ENCODE peak calls at places on chromosomes 13 and 19, in six cellular contexts. B is ovary, E is left ventricle myocardium inferior, M is HCT116, D is hepatocyte, Z is heart left ventricle. T is an unnamed sample.
A peak's percentile ranks its signal among the peaks of the same experiment; 100 is the strongest.

GRCh38 chr13:100753391-100753790 is 78.8 kb upstream of the TMTC4 start:
- DNase-seq in B (no peak), E (no peak), M (no peak), D (no peak), Z (no peak), T (no peak)

GRCh38 chr13:105334211-105334610 is 1201.3 kb downstream of the EFNB2 start:
- DNase-seq in B (no peak), E (no peak), M (no peak), D (no peak), Z (no peak), T (no peak)

GRCh38 chr19:58568731-58569130 is 4.4 kb downstream of the MZF1 start:
- DNase-seq in B (peak; percentile 7), E (no peak), M (no peak), D (no peak), Z (peak; percentile 11), T (no peak)

GRCh38 chr13:104823071-104823470 is 1712.4 kb downstream of the EFNB2 start:
- DNase-seq in B (no peak), E (no peak), M (no peak), D (no peak), Z (no peak), T (no peak)

GRCh38 chr19:8935460-8935859 is 74.7 kb downstream of the MUC16 start:
- DNase-seq in B (no peak), E (no peak), M (no peak), D (no peak), Z (no peak), T (no peak)

GRCh38 chr19:17123041-17123440 is 47.5 kb downstream of the MYO9B start:
- DNase-seq in B (no peak), E (no peak), M (no peak), D (no peak), Z (no peak), T (no peak)

GRCh38 chr13:99004931-99005330 is 27.1 kb upstream of the DOCK9 start:
- DNase-seq in B (no peak), E (no peak), M (no peak), D (no peak), Z (no peak), T (no peak)

GRCh38 chr13:50387124-50387581 is 371.9 kb downstream of the KCNRG start:
- DNase-seq in B (peak; percentile 14), E (peak; percentile 64), M (no peak), D (peak; percentile 69), Z (peak; percentile 77), T (peak; percentile 72)

GRCh38 chr13:53200498-53201453 is 172.2 kb downstream of the OLFM4 start:
- DNase-seq in B (no peak), E (peak; percentile 23), M (no peak), D (peak; percentile 89), Z (peak; percentile 53), T (peak; percentile 92)

GRCh38 chr19:49524812-49525455 is 2.9 kb upstream of the RCN3 start:
- DNase-seq in B (no peak), E (no peak), M (no peak), D (no peak), Z (no peak), T (no peak)

GRCh38 chr13:20410726-20411125 is 114.9 kb downstream of the CRYL1 start:
- DNase-seq in B (no peak), E (no peak), M (no peak), D (no peak), Z (no peak), T (no peak)

GRCh38 chr13:31767175-31767900 is 28.0 kb downstream of the RXFP2 start:
- DNase-seq in B (no peak), E (no peak), M (no peak), D (no peak), Z (no peak), T (no peak)

GRCh38 chr19:41575998-41576397 is at the start of gene CEACAM21:
- DNase-seq in B (no peak), E (peak; percentile 52), M (no peak), D (no peak), Z (peak; percentile 73), T (no peak)

GRCh38 chr13:98944336-98944735 is 33.5 kb downstream of the DOCK9 start:
- DNase-seq in B (no peak), E (no peak), M (no peak), D (no peak), Z (no peak), T (no peak)

GRCh38 chr19:13055213-13056051 is 47.2 kb downstream of the LYL1 start:
- DNase-seq in B (peak; percentile 94), E (peak; percentile 84), M (no peak), D (peak; percentile 89), Z (peak; percentile 90), T (peak; percentile 68)

GRCh38 chr13:98842858-98843481 is 90.5 kb upstream of the SLC15A1 start:
- DNase-seq in B (peak; percentile 45), E (peak; percentile 48), M (peak; percentile 57), D (peak; percentile 87), Z (peak; percentile 65), T (peak; percentile 89)

GRCh38 chr19:579111-579841 is 6.9 kb downstream of the BSG start:
- DNase-seq in B (no peak), E (no peak), M (no peak), D (no peak), Z (no peak), T (no peak)

GRCh38 chr13:101452519-101453485 is at the start of gene ITGBL1:
- DNase-seq in B (no peak), E (peak; percentile 25), M (no peak), D (no peak), Z (peak; percentile 38), T (no peak)

GRCh38 chr19:648305-648704 is 8.6 kb downstream of the FGF22 start:
- DNase-seq in B (no peak), E (no peak), M (no peak), D (no peak), Z (no peak), T (no peak)

GRCh38 chr19:58382997-58383603 is 2.3 kb upstream of the ZNF837 start:
- DNase-seq in B (no peak), E (no peak), M (no peak), D (no peak), Z (no peak), T (no peak)

GRCh38 chr19:10691178-10691881 is 9.9 kb upstream of the QTRT1 start:
- DNase-seq in B (no peak), E (no peak), M (no peak), D (no peak), Z (no peak), T (no peak)

GRCh38 chr19:56916528-56916927 is 76.0 kb upstream of the PEG3 start:
- DNase-seq in B (no peak), E (no peak), M (no peak), D (no peak), Z (no peak), T (no peak)

GRCh38 chr19:10568444-10568825 is 344 bp downstream of the CDKN2D start:
- DNase-seq in B (no peak), E (no peak), M (no peak), D (peak; percentile 82), Z (no peak), T (peak; percentile 75)

GRCh38 chr13:101209206-101209893 is 207.0 kb downstream of the NALCN start:
- DNase-seq in B (no peak), E (no peak), M (no peak), D (no peak), Z (no peak), T (no peak)

GRCh38 chr13:111233080-111233479 is 87.4 kb upstream of the TEX29 start:
- DNase-seq in B (no peak), E (no peak), M (no peak), D (no peak), Z (no peak), T (no peak)
- H3K27ac ChIP-seq in B (no peak overlapping the region), E (no peak overlapping the region), M (no peak overlapping the region), D (no peak overlapping the region), Z (no peak overlapping the region), T (no peak overlapping the region)

GRCh38 chr13:40504641-40505040 is 161.8 kb downstream of the FOXO1 start:
- DNase-seq in B (no peak), E (no peak), M (no peak), D (no peak), Z (no peak), T (no peak)

GRCh38 chr13:40503966-40504591 is 162.4 kb downstream of the FOXO1 start:
- DNase-seq in B (no peak), E (no peak), M (no peak), D (peak; percentile 62), Z (no peak), T (peak; percentile 37)

GRCh38 chr13:40506592-40507446 is 159.6 kb downstream of the FOXO1 start:
- DNase-seq in B (no peak), E (no peak), M (no peak), D (no peak), Z (no peak), T (no peak)

GRCh38 chr13:40503026-40503425 is 163.4 kb downstream of the FOXO1 start:
- DNase-seq in B (no peak), E (no peak), M (no peak), D (no peak), Z (no peak), T (no peak)

DNA sequence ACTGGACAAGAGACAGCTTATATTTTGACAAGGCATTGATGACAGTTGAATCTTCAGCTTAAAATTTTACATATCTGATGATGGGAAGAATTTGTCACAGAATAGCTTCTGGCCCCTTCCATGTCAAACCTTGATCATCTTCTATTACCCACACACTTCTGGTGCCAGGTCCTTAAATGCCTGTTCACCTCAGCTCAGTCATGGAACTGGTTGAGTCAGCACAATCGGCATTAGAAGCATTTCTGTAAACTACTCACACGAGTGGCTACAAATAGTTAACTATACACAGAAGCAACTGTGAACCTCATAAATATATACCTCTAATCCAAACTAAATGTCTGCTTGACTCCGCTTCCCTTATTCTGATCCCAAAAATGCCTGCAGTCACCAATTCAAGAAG is 161.2 kb downstream of the FOXO1 start:
- DNase-seq in B (no peak), E (no peak), M (no peak), D (no peak), Z (no peak), T (no peak)
- H3K27ac ChIP-seq in B (no peak overlapping the region), E (no peak overlapping the region), M (no peak overlapping the region), D (peak overlapping the region; percentile 74), Z (no peak overlapping the region), T (no peak overlapping the region)

DNA sequence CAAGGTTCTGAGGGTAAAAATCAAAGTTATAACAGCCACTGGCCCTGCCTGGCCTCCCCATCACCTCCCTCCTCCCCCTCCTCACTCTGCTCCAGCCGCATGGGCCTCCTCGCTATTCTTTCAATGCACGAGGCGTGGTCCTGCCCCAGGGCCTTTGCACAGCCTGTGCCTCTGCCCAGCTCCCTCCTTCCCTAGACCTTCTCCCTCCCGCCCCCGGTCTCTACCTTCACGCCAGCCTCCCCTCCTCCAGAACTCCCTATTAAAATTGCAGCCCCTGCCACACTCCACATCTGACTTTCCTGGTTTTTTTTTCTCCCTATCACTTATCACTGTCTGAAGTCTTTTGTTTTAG is 3.3 kb downstream of the RAX2 start:
- DNase-seq in B (no peak), E (no peak), M (no peak), D (no peak), Z (no peak), T (no peak)
- H3K27ac ChIP-seq in B (no peak overlapping the region), E (no peak overlapping the region), M (no peak overlapping the region), D (no peak overlapping the region), Z (no peak overlapping the region), T (no peak overlapping the region)

DNA sequence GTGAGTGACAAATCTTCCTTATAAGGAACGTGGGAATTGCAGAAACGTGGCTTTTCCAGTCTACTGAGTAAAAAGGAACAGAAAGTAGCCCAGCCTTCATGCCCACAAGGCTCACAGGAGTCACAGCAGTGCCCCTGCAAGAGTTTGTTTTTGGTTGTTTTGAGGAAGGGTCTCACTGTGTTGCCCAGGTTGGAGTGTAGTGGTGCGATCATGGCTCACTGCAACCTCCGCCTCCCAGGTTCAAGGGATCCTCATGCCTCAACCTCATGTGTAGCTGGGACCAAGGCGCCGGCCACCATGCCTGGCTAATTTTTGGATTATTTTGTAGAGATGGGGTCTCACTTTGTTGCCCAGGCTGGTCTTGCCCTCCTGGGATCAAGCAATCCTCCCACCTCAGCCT is 5.0 kb downstream of the MYPOP start:
- DNase-seq in B (no peak), E (no peak), M (no peak), D (no peak), Z (no peak), T (no peak)
- H3K27ac ChIP-seq in B (no peak overlapping the region), E (no peak overlapping the region), M (no peak overlapping the region), D (no peak overlapping the region), Z (no peak overlapping the region), T (no peak overlapping the region)